ENCODE peak calls at places on chromosomes 12 and 14, in six cellular contexts. N is MCF 10A; F is CD4-positive, alpha-beta T cell; Z is tibial artery; C is left ventricle myocardium inferior; G is HFF-Myc. U is an unnamed sample.

GRCh38 chr12:12563529-12563928 is 866 bp upstream of the DUSP16 start:
- DNase-seq in N (no peak), C (no peak), G (no peak), Z (no peak), F (no peak), U (no peak)

GRCh38 chr14:75941030-75941429 is 40.8 kb downstream of the TGFB3 start:
- DNase-seq in N (no peak), C (no peak), F (no peak), Z (no peak), G (peak), U (no peak)

GRCh38 chr12:95574799-95575452 is 23.6 kb upstream of the USP44 start:
- DNase-seq in G (peak), Z (no peak), N (peak), F (no peak), C (no peak), U (no peak)

GRCh38 chr12:130499474-130499873 is 161.8 kb downstream of the PIWIL1 start:
- DNase-seq in C (no peak), F (no peak), G (no peak), Z (no peak), N (no peak), U (no peak)

GRCh38 chr14:74548881-74549280 is 55.3 kb downstream of the ISCA2 start:
- DNase-seq in Z (peak), G (no peak), F (no peak), N (peak), C (peak), U (no peak)

GRCh38 chr12:53754196-53754595 is 2.4 kb upstream of the CISTR start:
- DNase-seq in C (no peak), G (no peak), F (no peak), N (peak), Z (no peak), U (peak)

GRCh38 chr14:53458368-53458814 is 305.3 kb upstream of the DDHD1 start:
- DNase-seq in Z (no peak), G (peak), C (no peak), N (peak), F (no peak), U (no peak)

GRCh38 chr14:71001742-71002141 is 94.5 kb downstream of the PCNX1 start:
- DNase-seq in Z (no peak), C (no peak), G (no peak), N (no peak), F (no peak), U (no peak)

GRCh38 chr12:88703790-88704189 is 123.5 kb upstream of the KITLG start:
- DNase-seq in C (no peak), F (no peak), G (no peak), Z (no peak), N (no peak), U (no peak)

GRCh38 chr12:64780531-64781373 is 21.5 kb upstream of the GNS start:
- DNase-seq in N (peak), G (no peak), F (no peak), C (peak), Z (no peak), U (peak)

GRCh38 chr14:69487226-69487625 is 2.7 kb downstream of the PLEKHD1 start:
- DNase-seq in N (no peak), Z (no peak), G (no peak), C (no peak), F (no peak), U (no peak)

GRCh38 chr14:65044596-65044959 is 57.7 kb downstream of the MAX start:
- DNase-seq in C (no peak), G (no peak), F (no peak), Z (no peak), N (no peak), U (no peak)

GRCh38 chr12:125983784-125984510 is 918.7 kb downstream of the AACS start:
- DNase-seq in F (no peak), C (no peak), Z (no peak), N (no peak), G (no peak), U (no peak)

GRCh38 chr12:79455314-79455713 is 235.4 kb downstream of the PAWR start:
- DNase-seq in F (no peak), C (no peak), Z (no peak), N (peak), G (no peak), U (no peak)

GRCh38 chr12:110995016-110995415 is 74.6 kb upstream of the MYL2 start:
- DNase-seq in F (no peak), C (peak), G (no peak), Z (no peak), N (no peak), U (no peak)

GRCh38 chr14:104882991-104883660 is 18.1 kb downstream of the CEP170B start:
- DNase-seq in F (no peak), G (no peak), C (peak), N (no peak), Z (no peak), U (no peak)

GRCh38 chr12:109737111-109737510 is 23.5 kb downstream of the FAM222A start:
- DNase-seq in C (no peak), Z (no peak), G (no peak), F (no peak), N (no peak), U (no peak)

GRCh38 chr12:53098354-53098981 is 1.0 kb downstream of the IGFBP6 start:
- DNase-seq in G (no peak), C (peak), N (peak), F (no peak), Z (peak), U (peak)

GRCh38 chr14:24240110-24240918 is 2.1 kb downstream of the TINF2 start:
- DNase-seq in C (no peak), N (no peak), G (no peak), F (no peak), Z (no peak), U (no peak)

GRCh38 chr12:22527999-22528398 is 16.3 kb downstream of the C2CD5 start:
- DNase-seq in Z (no peak), C (no peak), G (no peak), F (no peak), N (no peak), U (no peak)

GRCh38 chr14:30332374-30332773 is 226.6 kb upstream of the G2E3 start:
- DNase-seq in N (no peak), C (no peak), F (no peak), Z (no peak), G (no peak), U (no peak)

GRCh38 chr14:30331030-30331429 is 227.9 kb upstream of the G2E3 start:
- DNase-seq in G (no peak), Z (no peak), F (no peak), C (no peak), N (no peak), U (no peak)

GRCh38 chr14:30333934-30334333 is 225.0 kb upstream of the G2E3 start:
- DNase-seq in G (no peak), C (no peak), Z (no peak), F (no peak), N (no peak), U (no peak)

GRCh38 chr14:30330452-30330851 is 228.5 kb upstream of the G2E3 start:
- DNase-seq in G (no peak), N (peak), C (no peak), F (no peak), Z (no peak), U (no peak)
- TF ChIP-seq CTCF in G (peak), N (peak), C (peak), F (no peak), Z (no peak), U (no peak)

GRCh38 chr14:80546056-80546854 is 335.0 kb upstream of the DIO2 start:
- DNase-seq in G (no peak), C (no peak), N (no peak), Z (no peak), F (no peak), U (no peak)
- TF ChIP-seq CTCF in G (no peak), C (no peak), N (no peak), Z (no peak), F (no peak), U (no peak)

DNA sequence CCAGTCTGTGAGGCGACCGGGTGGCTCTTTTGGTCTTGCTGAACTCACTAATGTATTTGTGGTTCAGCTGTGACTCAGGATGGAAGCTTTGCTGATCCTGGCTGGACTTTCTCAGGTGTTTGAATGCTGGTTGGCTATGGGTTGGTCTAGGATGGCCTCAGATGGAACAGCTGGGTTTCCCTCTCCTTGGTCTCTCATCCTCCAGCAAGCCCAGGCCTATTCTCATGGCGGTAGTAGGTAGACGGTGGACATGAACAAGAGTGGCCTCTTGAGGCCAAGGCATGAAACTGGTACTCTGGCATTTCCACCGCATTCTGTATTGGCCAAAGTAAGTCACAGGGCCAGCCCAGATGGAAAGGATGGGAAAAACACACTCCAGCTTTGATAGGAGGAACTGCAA is 11.8 kb upstream of the POLR3B start:
- DNase-seq in F (no peak), C (no peak), Z (no peak), N (peak), G (peak), U (no peak)
- TF ChIP-seq CTCF in F (no peak), C (peak), Z (peak), N (peak), G (peak), U (no peak)

DNA sequence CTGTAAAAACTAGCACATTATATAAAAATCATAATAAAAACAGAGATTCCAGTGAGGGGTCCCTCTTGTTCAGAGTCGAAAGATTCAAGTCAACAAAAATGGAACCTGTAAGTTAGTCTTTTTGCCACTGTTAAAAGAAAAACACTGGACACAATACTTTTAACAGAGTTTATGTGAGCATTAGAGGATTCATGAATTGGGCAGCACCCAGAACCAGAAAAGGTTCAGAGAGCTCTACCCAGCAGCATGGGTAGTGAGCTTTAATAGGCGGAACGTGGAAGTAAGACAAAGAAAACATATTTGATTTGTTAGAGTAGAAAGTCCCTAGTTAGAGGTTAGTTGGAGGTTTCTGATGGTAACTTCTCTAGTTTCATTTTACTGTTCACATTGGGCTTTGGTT is 476.8 kb downstream of the RGS6 start:
- DNase-seq in C (no peak), F (no peak), Z (no peak), N (no peak), G (no peak), U (no peak)
- TF ChIP-seq CTCF in C (no peak), F (no peak), Z (no peak), N (no peak), G (no peak), U (no peak)

GRCh38 chr12:2678416-2678815 is 116.4 kb upstream of the FKBP4 start:
- DNase-seq in G (no peak), F (no peak), C (no peak), N (no peak), Z (no peak), U (no peak)

GRCh38 chr12:2675776-2676175 is 119.0 kb upstream of the FKBP4 start:
- DNase-seq in G (no peak), F (no peak), C (no peak), Z (no peak), N (no peak), U (no peak)

GRCh38 chr12:2672863-2673262 is 121.9 kb upstream of the FKBP4 start:
- DNase-seq in C (no peak), Z (no peak), F (no peak), G (no peak), N (no peak), U (no peak)

GRCh38 chr12:2677142-2677880 is 117.5 kb upstream of the FKBP4 start:
- DNase-seq in Z (no peak), N (no peak), F (no peak), C (no peak), G (no peak), U (no peak)

DNA sequence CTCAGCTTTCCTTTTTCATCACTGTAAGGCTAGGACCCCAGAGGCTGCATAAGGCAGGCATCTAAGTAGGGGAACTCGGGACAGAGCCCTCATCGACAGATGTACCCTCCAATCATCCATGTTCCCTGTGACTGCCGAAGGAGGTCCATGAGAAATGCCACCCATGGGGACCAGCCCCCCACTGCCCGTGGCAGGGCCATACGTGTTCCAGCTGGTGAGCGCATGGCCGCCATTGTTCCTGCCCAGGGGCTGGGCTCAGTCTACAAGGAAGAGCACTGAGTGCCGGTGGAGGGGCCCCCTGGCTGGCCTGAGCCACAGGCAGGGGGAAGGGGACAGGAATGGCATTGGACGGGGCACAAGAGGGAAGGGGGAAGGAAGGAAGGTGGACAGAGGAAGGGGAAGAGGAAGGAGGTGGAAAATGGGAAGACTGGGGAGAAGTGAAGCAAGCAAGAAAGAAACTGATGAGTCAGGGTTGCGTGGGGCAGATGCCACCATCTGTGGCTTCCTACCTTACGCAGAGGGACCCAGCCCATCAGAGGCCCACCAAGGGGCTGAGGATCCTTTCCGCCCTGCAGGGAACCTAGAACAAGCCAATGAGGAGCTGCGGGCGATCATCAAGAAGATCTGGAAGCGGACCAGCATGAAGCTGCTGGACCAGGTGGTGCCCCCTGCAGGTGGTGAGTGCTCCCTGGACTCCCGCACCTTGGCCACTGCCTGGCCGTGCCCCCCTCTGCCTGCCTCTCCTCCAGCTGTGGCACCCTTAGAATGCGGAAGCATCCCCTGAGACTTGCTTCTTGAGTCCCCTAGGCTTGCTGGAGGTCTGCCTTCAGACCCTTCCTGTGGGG is 120.6 kb upstream of the FKBP4 start:
- DNase-seq in C (no peak), F (no peak), N (no peak), Z (no peak), G (no peak), U (no peak)
- TF ChIP-seq CTCF in C (peak), F (no peak), N (peak), Z (no peak), G (peak), U (no peak)

GRCh38 chr12:93200291-93200917 is 177.3 kb upstream of the NUDT4 start:
- DNase-seq in N (no peak), Z (peak), G (no peak), C (no peak), F (no peak), U (peak)
- TF ChIP-seq CTCF in N (no peak), Z (no peak), G (no peak), C (no peak), F (no peak), U (no peak)

GRCh38 chr12:128381537-128381936 is 114.6 kb downstream of the TMEM132C start:
- DNase-seq in C (no peak), G (no peak), N (no peak), F (no peak), Z (no peak), U (no peak)

GRCh38 chr12:128382946-128383739 is 116.2 kb downstream of the TMEM132C start:
- DNase-seq in F (no peak), G (no peak), Z (no peak), N (no peak), C (no peak), U (no peak)

GRCh38 chr12:128387811-128388422 is 120.9 kb downstream of the TMEM132C start:
- DNase-seq in G (no peak), Z (no peak), N (no peak), C (no peak), F (no peak), U (peak)

GRCh38 chr12:128385736-128386135 is 118.8 kb downstream of the TMEM132C start:
- DNase-seq in Z (no peak), F (no peak), G (no peak), C (no peak), N (no peak), U (no peak)

DNA sequence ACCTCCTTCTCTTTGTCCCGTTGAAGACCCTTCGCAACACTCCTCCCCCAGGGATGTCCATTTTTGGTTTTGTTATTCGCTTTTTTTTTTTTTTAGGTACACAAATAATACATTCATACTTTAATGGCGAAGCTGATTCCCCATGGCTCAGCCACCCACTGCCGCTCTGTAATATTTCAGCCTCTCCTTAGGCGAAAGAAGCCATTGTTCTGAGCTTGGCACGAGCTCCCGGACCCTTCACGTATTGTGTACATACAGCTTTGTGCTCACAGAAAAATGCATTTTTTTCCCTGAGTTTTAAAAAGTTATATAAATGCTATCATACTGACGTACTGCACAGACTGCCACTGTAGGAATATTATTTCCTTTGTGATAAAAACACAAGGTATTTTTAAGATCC is 115.0 kb downstream of the TMEM132C start:
- DNase-seq in Z (no peak), G (no peak), N (no peak), C (no peak), F (no peak), U (no peak)
- TF ChIP-seq CTCF in Z (no peak), G (no peak), N (no peak), C (no peak), F (no peak), U (no peak)

GRCh38 chr12:70365648-70366518 is at the start of gene KCNMB4:
- DNase-seq in F (peak), N (peak), C (peak), Z (peak), G (no peak), U (peak)
- TF ChIP-seq CTCF in F (no peak), N (no peak), C (no peak), Z (no peak), G (no peak), U (no peak)

DNA sequence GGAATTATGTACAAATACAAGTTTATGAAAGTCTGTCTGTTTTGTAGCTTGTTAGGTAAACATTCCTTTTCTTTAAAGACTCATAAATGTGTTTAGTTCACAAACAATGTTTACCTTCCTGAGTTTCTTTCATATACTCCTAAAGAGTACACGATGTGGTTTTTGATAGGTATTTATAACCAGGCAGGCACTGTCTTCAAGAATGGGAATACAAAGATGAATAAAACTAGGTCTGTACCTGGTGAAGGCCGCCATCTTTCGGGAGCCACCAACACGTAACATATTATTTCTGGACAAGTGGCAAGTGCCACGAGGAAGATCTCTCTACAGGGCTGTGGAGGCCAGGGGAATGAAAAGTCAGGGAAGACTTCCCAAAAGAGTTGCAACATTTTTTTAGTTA is 144.6 kb upstream of the RASSF8 start:
- DNase-seq in Z (no peak), G (no peak), C (no peak), N (no peak), F (no peak), U (no peak)
- TF ChIP-seq CTCF in Z (no peak), G (no peak), C (no peak), N (no peak), F (no peak), U (no peak)

U was measured in GM20000.